ENCODE peak calls at places on chromosome 6, in five cellular contexts. Y is HCT116, E is spleen, P is transverse colon, L is body of pancreas. J is an unnamed sample.
A peak's percentile ranks its signal among the peaks of the same experiment; 100 is the strongest.

GRCh38 chr6:41325446-41326066 is 9.9 kb upstream of the NCR2 start:
- DNase-seq in Y (no peak), E (no peak), P (no peak), L (no peak), J (no peak)

GRCh38 chr6:148857817-148858390 is 111.1 kb downstream of the UST start:
- DNase-seq in Y (no peak), E (no peak), P (no peak), L (no peak), J (no peak)

GRCh38 chr6:33914519-33915120 is 110.8 kb upstream of the MLN start:
- DNase-seq in Y (no peak), E (peak; percentile 85), P (peak; percentile 29), L (no peak), J (no peak)

GRCh38 chr6:38708483-38708882 is 5.5 kb upstream of the GLO1 start:
- DNase-seq in Y (no peak), E (no peak), P (no peak), L (no peak), J (no peak)

GRCh38 chr6:25623874-25624273 is 28.1 kb upstream of the SCGN start:
- DNase-seq in Y (no peak), E (no peak), P (no peak), L (no peak), J (no peak)

GRCh38 chr6:132063204-132063603 is 112.0 kb upstream of the CCN2 start:
- DNase-seq in Y (no peak), E (no peak), P (no peak), L (no peak), J (no peak)

GRCh38 chr6:109793793-109794192 is 102.7 kb downstream of the FIG4 start:
- DNase-seq in Y (peak; percentile 83), E (no peak), P (peak; percentile 33), L (no peak), J (no peak)

GRCh38 chr6:139027620-139028182 is 844 bp upstream of the ABRACL start:
- DNase-seq in Y (no peak), E (no peak), P (peak; percentile 44), L (no peak), J (no peak)

GRCh38 chr6:120005292-120005976 is 655.9 kb upstream of the MAN1A1 start:
- DNase-seq in Y (no peak), E (no peak), P (no peak), L (no peak), J (no peak)

GRCh38 chr6:129980821-129981220 is 37.6 kb upstream of the L3MBTL3 start:
- DNase-seq in Y (no peak), E (no peak), P (no peak), L (no peak), J (no peak)

GRCh38 chr6:88238065-88238464 is 71.9 kb upstream of the CNR1 start:
- DNase-seq in Y (peak; percentile 13), E (no peak), P (peak; percentile 33), L (no peak), J (no peak)

GRCh38 chr6:25014806-25015560 is 79.2 kb upstream of the RIPOR2 start:
- DNase-seq in Y (no peak), E (no peak), P (no peak), L (no peak), J (peak; percentile 78)

GRCh38 chr6:1312444-1313363 is 806 bp downstream of the FOXQ1 start:
- DNase-seq in Y (no peak), E (no peak), P (no peak), L (peak; percentile 28), J (no peak)

GRCh38 chr6:112883095-112883494 is 536.0 kb downstream of the RFPL4B start:
- DNase-seq in Y (no peak), E (no peak), P (no peak), L (no peak), J (no peak)

GRCh38 chr6:8943073-8943472 is 507.7 kb upstream of the SLC35B3 start:
- DNase-seq in Y (no peak), E (no peak), P (no peak), L (no peak), J (no peak)

GRCh38 chr6:107490568-107491058 is 696 bp downstream of the SOBP start:
- DNase-seq in Y (no peak), E (no peak), P (no peak), L (no peak), J (peak; percentile 65)

GRCh38 chr6:3630258-3630828 is 121.2 kb downstream of the PXDC1 start:
- DNase-seq in Y (no peak), E (no peak), P (no peak), L (no peak), J (no peak)

DNA sequence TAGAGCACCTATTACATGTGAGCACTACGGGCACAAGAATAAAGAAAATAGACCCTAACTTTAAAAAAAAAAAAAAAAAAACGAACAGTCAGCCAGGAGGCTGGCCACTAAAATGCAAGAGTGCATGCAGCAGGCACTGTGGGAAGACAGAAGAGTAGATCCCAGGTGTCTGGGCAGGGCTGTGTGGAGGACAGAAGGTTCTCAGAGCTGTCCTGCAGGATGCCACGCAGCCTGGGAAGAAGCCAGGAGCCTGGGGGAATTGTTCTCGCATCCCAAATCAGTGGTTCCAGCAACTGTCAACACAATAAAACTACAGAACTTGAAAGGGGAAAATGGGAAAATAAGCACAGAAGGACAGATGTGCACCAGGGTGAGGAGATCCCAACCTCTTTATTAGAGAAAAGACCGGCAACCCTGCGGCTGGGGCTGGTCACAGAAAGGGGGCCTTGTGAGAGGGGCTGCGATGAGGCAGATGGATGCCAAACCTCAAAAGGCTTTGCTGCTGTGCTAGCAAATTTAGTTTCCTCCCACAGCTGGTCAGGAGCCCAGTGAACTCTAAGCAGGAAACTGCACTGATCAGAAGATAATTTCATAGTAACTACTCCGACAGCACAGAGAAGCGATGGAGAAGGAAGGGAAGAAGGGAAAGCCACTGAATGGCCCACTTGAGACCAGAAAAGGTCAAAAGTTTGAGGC is 30.9 kb downstream of the MAP3K5 start:
- DNase-seq in Y (no peak), E (peak; percentile 78), P (no peak), L (no peak), J (no peak)
- TF ChIP-seq POLR2A in Y (no peak), E (no peak), P (no peak), L (no peak), J (no peak)

GRCh38 chr6:43011207-43011606 is 2.5 kb downstream of the MEA1 start:
- DNase-seq in Y (no peak), E (no peak), P (no peak), L (no peak), J (no peak)

GRCh38 chr6:43013020-43013842 is 515 bp downstream of the MEA1 start:
- DNase-seq in Y (no peak), E (no peak), P (no peak), L (peak; percentile 20), J (no peak)

GRCh38 chr6:43013843-43014433 is at the start of the genes KLHDC3 and MEA1:
- DNase-seq in Y (peak; percentile 100), E (peak; percentile 99), P (peak; percentile 100), L (peak; percentile 99), J (peak; percentile 100)

GRCh38 chr6:43014434-43014909 is 423 bp downstream of the KLHDC3 start:
- DNase-seq in Y (no peak), E (no peak), P (no peak), L (no peak), J (no peak)

DNA sequence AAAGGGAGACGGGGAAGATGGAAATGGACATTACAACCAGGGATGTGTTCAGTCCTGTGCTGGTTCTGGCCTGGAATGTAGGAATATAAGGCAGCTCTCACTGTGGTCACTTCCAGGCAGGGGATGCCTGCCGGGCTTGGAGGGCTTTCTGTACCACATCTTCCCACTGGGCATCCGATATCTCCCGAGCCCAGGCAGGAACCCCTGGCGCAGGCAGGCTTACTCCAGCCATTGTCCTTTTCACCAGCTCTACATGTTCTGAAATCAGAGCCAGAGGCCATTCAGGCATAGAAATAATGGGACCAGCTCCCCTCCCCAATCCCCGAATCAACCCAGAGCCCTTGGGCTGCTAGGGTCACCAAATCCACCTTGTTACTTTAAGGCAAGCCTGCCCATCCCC is 1.4 kb downstream of the MEA1 start:
- DNase-seq in Y (no peak), E (no peak), P (no peak), L (no peak), J (no peak)
- H3K4me3 ChIP-seq in Y (peak overlapping the region; percentile 99), E (no peak overlapping the region), P (no peak overlapping the region), L (no peak overlapping the region), J (no peak overlapping the region)

GRCh38 chr6:30686908-30687658 is 638 bp upstream of the PPP1R18 start:
- DNase-seq in Y (no peak), E (peak; percentile 99), P (peak; percentile 90), L (peak; percentile 78), J (peak; percentile 98)
- TF ChIP-seq POLR2A in Y (peak; percentile 67), E (peak; percentile 64), P (no peak), L (peak; percentile 57), J (peak; percentile 26)

GRCh38 chr6:170459451-170459850 is 93.7 kb downstream of the PSMB1 start:
- DNase-seq in Y (no peak), E (peak; percentile 85), P (peak; percentile 53), L (no peak), J (no peak)
- H3K4me3 ChIP-seq in Y (no peak overlapping the region), E (peak overlapping the region; percentile 33), P (no peak overlapping the region), L (no peak overlapping the region), J (no peak overlapping the region)

DNA sequence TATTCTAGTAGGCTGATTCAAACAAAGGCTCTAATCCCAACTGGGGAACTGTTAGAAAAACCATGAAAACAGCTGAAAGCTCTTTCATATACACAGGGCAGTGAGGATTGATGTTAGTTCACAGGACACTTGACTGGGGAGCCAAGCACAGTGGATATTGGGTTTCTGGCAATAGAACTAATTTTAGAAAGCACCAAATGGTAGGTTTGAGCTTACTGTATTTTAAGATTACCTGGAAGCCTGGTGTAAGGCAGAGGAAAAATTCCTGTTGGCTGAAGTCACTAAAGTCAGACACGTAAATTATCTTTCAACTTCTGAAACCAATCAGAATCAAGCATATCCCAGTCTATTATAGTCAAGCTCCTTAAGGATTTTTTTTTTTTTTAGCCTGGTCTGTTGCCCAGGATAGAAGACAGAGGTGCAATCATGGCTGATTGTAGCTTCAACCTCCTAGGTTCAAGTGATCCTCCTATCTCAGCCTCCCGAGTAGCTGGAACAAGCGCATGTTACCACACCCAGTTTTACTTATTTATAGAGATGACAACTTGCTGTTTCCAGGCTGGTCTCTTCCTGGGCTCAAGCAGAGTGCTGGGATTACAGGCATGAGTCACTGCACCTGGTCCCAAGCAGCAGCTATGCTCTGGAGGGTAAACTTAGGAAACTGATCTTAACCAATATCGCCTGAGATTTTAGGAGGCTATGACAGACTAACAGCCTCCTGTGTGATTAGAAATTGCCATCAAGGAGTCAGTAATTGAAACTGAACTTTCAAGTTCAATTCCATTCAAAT is 32.5 kb upstream of the SYNCRIP start:
- DNase-seq in Y (no peak), E (no peak), P (peak; percentile 23), L (no peak), J (no peak)
- TF ChIP-seq POLR2A in Y (peak; percentile 28), E (no peak), P (no peak), L (peak; percentile 10), J (no peak)

GRCh38 chr6:42539135-42539534 is 24.7 kb upstream of the UBR2 start:
- DNase-seq in Y (no peak), E (no peak), P (no peak), L (no peak), J (no peak)

GRCh38 chr6:42532038-42532669 is 31.7 kb upstream of the UBR2 start:
- DNase-seq in Y (peak; percentile 79), E (no peak), P (no peak), L (peak; percentile 17), J (no peak)

GRCh38 chr6:42533794-42534193 is 30.0 kb upstream of the UBR2 start:
- DNase-seq in Y (no peak), E (no peak), P (no peak), L (no peak), J (no peak)
- H3K4me3 ChIP-seq in Y (no peak overlapping the region), E (no peak overlapping the region), P (no peak overlapping the region), L (no peak overlapping the region), J (no peak overlapping the region)

J was measured in sigmoid colon.